ENCODE peak calls at places on chromosome 12, in six cellular contexts. K is GDM1, U is A172, F is coronary artery, S is frontal cortex, E is Karpas-422. O is an unnamed sample.

GRCh38 chr12:3341594-3341993 is 149.4 kb upstream of the PRMT8 start:
- DNase-seq in F (no peak), U (no peak), E (no peak), S (no peak), K (no peak), O (no peak)

GRCh38 chr12:49838973-49839633 is 3.8 kb downstream of the BCDIN3D start:
- DNase-seq in U (peak; percentile 33), K (peak; percentile 19), F (no peak), S (no peak), E (peak; percentile 85), O (no peak)

GRCh38 chr12:52667931-52668330 is 12.3 kb downstream of the KRT1 start:
- DNase-seq in F (no peak), E (no peak), S (no peak), U (no peak), K (no peak), O (no peak)

GRCh38 chr12:49599961-49600360 is 5.5 kb downstream of the FAM186B start:
- DNase-seq in U (no peak), S (no peak), K (no peak), F (no peak), E (no peak), O (no peak)

GRCh38 chr12:51533799-51534198 is 57.2 kb upstream of the SCN8A start:
- DNase-seq in F (no peak), K (no peak), E (no peak), S (no peak), U (no peak), O (no peak)

GRCh38 chr12:75874456-75874855 is 157.1 kb downstream of the PHLDA1 start:
- DNase-seq in F (no peak), K (no peak), U (no peak), S (no peak), E (no peak), O (no peak)

GRCh38 chr12:19299765-19300164 is 139.5 kb upstream of the AEBP2 start:
- DNase-seq in F (no peak), E (no peak), S (no peak), U (peak; percentile 6), K (no peak), O (no peak)

GRCh38 chr12:69998011-69998410 is 173.0 kb downstream of the MYRFL start:
- DNase-seq in F (no peak), K (no peak), S (no peak), U (no peak), E (no peak), O (no peak)

GRCh38 chr12:90970471-90970870 is 15.5 kb upstream of the CCER1 start:
- DNase-seq in K (no peak), S (no peak), F (no peak), U (peak; percentile 17), E (no peak), O (no peak)

GRCh38 chr12:76878045-76878898 is 547 bp downstream of the CSRP2 start:
- DNase-seq in S (no peak), F (no peak), U (peak; percentile 8), E (no peak), K (no peak), O (no peak)

GRCh38 chr12:31089072-31089471 is 15.4 kb downstream of the DDX11 start:
- DNase-seq in S (no peak), U (no peak), F (no peak), K (no peak), E (no peak), O (no peak)

GRCh38 chr12:2101359-2101758 is 48.6 kb downstream of the CACNA1C start:
- DNase-seq in E (no peak), K (no peak), U (no peak), F (peak; percentile 69), S (no peak), O (no peak)

GRCh38 chr12:32983968-32984367 is 87.4 kb upstream of the PKP2 start:
- DNase-seq in E (no peak), S (no peak), F (no peak), K (no peak), U (peak; percentile 67), O (no peak)

GRCh38 chr12:65464930-65465329 is 186.4 kb downstream of the MSRB3 start:
- DNase-seq in F (no peak), K (no peak), E (no peak), S (no peak), U (peak; percentile 47), O (no peak)

GRCh38 chr12:26870491-26871419 is 37.8 kb upstream of the ITPR2 start:
- DNase-seq in S (no peak), F (no peak), U (peak; percentile 46), K (peak; percentile 29), E (no peak), O (no peak)

GRCh38 chr12:124765571-124766489 is 97.8 kb downstream of the SCARB1 start:
- DNase-seq in U (no peak), S (no peak), E (no peak), K (no peak), F (no peak), O (no peak)

GRCh38 chr12:116656371-116656770 is 81.5 kb downstream of the SPRING1 start:
- DNase-seq in F (no peak), S (no peak), U (no peak), K (no peak), E (no peak), O (no peak)

GRCh38 chr12:95006206-95006605 is 2.7 kb upstream of the NDUFA12 start:
- DNase-seq in K (no peak), S (no peak), F (no peak), E (no peak), U (no peak), O (no peak)

GRCh38 chr12:9034095-9034494 is 44.7 kb downstream of the KLRG1 start:
- DNase-seq in F (no peak), S (no peak), E (no peak), K (no peak), U (no peak), O (no peak)

GRCh38 chr12:89351489-89352241 is 636 bp downstream of the DUSP6 start:
- DNase-seq in E (peak; percentile 77), U (no peak), S (no peak), F (peak; percentile 82), K (no peak), O (no peak)

GRCh38 chr12:84148335-84148734 is 764.3 kb downstream of the SLC6A15 start:
- DNase-seq in U (no peak), K (no peak), F (no peak), S (no peak), E (no peak), O (no peak)

GRCh38 chr12:70648831-70649230 is 11.6 kb upstream of the PTPRB start:
- DNase-seq in K (no peak), F (no peak), S (no peak), U (peak; percentile 79), E (no peak), O (no peak)

GRCh38 chr12:51601241-51601640 is 10.2 kb downstream of the SCN8A start:
- DNase-seq in K (no peak), S (no peak), E (no peak), F (no peak), U (no peak), O (no peak)

GRCh38 chr12:104433061-104433460 is 23.7 kb upstream of the CHST11 start:
- DNase-seq in U (no peak), S (no peak), F (no peak), E (no peak), K (no peak), O (no peak)

GRCh38 chr12:15979096-15980091 is 68.3 kb downstream of the DERA start:
- DNase-seq in S (no peak), E (no peak), F (no peak), K (no peak), U (peak; percentile 33), O (no peak)

GRCh38 chr12:108720757-108721514 is 10.4 kb downstream of the CORO1C start:
- DNase-seq in K (no peak), F (no peak), U (peak; percentile 66), E (no peak), S (no peak), O (no peak)

GRCh38 chr12:90621927-90622326 is 333.0 kb downstream of the CCER1 start:
- DNase-seq in F (no peak), K (no peak), U (peak; percentile 3), S (no peak), E (no peak), O (no peak)

GRCh38 chr12:113984464-113984863 is 18.3 kb upstream of the RBM19 start:
- DNase-seq in K (no peak), U (no peak), S (no peak), F (no peak), E (no peak), O (no peak)

GRCh38 chr12:29104495-29104894 is 44.6 kb upstream of the FAR2 start:
- DNase-seq in E (no peak), U (no peak), F (no peak), K (no peak), S (no peak), O (no peak)

GRCh38 chr12:83003026-83003425 is 316.3 kb downstream of the TMTC2 start:
- DNase-seq in S (no peak), F (no peak), U (no peak), E (no peak), K (no peak), O (no peak)

GRCh38 chr12:49671051-49671765 is 36.0 kb downstream of the FMNL3 start:
- DNase-seq in U (no peak), S (no peak), K (peak; percentile 65), E (peak; percentile 63), F (no peak), O (peak; percentile 56)

GRCh38 chr12:107320929-107321618 is 227.7 kb upstream of the CRY1 start:
- DNase-seq in S (no peak), E (no peak), F (no peak), K (no peak), U (no peak), O (peak; percentile 46)

GRCh38 chr12:54390176-54390667 is 5.7 kb upstream of the ZNF385A start:
- DNase-seq in F (no peak), K (peak; percentile 65), U (no peak), S (no peak), E (no peak), O (no peak)

GRCh38 chr12:128684357-128684756 is 139.4 kb downstream of the SLC15A4 start:
- DNase-seq in S (no peak), U (no peak), F (no peak), E (no peak), K (no peak), O (no peak)

GRCh38 chr12:122823429-122823828 is 11.8 kb upstream of the HIP1R start:
- DNase-seq in K (no peak), S (no peak), E (no peak), F (no peak), U (no peak), O (no peak)

GRCh38 chr12:63419119-63419518 is 249.2 kb downstream of the DPY19L2 start:
- DNase-seq in E (no peak), U (peak; percentile 76), S (no peak), K (no peak), F (no peak), O (no peak)